ENCODE peak calls at places on chromosomes 11 and 22, in six cellular contexts. R is NCI-H1105; Q is ureter; W is neural progenitor cell; H is stimulated activated CD4-positive, alpha-beta T cell treated with anti-CD3 and anti-CD28 coated beads, Interleukin-15, amount 100 ng/mL, for 24 hours; K is AG04450. S is an unnamed sample.
A peak's percentile ranks its signal among the peaks of the same experiment; 100 is the strongest.

GRCh38 chr11:8086001-8086479 is 5.0 kb downstream of the TUB start:
- DNase-seq in H (no peak), K (no peak), R (peak; percentile 87), W (no peak), Q (no peak), S (no peak)

GRCh38 chr22:43897751-43898261 is 6.0 kb upstream of the PNPLA5 start:
- DNase-seq in Q (no peak), R (no peak), H (peak; percentile 19), W (no peak), K (no peak), S (no peak)

GRCh38 chr11:24234822-24235508 is 261.9 kb upstream of the LUZP2 start:
- DNase-seq in H (no peak), W (peak; percentile 53), Q (no peak), R (no peak), K (peak; percentile 32), S (peak; percentile 64)

GRCh38 chr11:130671801-130672700 is 223.6 kb downstream of the ADAMTS15 start:
- DNase-seq in R (peak; percentile 17), Q (peak; percentile 69), W (peak; percentile 51), K (peak; percentile 84), H (no peak), S (peak; percentile 41)

GRCh38 chr22:37214431-37215025 is 2.3 kb upstream of the SSTR3 start:
- DNase-seq in H (no peak), Q (no peak), K (no peak), W (no peak), R (no peak), S (no peak)

GRCh38 chr11:124751741-124752470 is at the start of gene VSIG2:
- DNase-seq in Q (no peak), R (no peak), H (no peak), W (no peak), K (no peak), S (no peak)

GRCh38 chr11:33721291-33721840 is 14.9 kb downstream of the CD59 start:
- DNase-seq in R (no peak), H (no peak), Q (no peak), K (no peak), W (no peak), S (peak; percentile 92)

GRCh38 chr22:39239561-39240423 is 5.0 kb downstream of the PDGFB start:
- DNase-seq in H (no peak), W (no peak), Q (peak; percentile 80), K (no peak), R (peak; percentile 92), S (no peak)

GRCh38 chr11:111245425-111245824 is at the start of gene POU2AF2:
- DNase-seq in R (no peak), H (no peak), K (no peak), Q (no peak), W (no peak), S (no peak)

GRCh38 chr11:57885298-57886035 is 123.9 kb downstream of the CTNND1 start:
- DNase-seq in R (no peak), H (no peak), Q (no peak), K (no peak), W (peak; percentile 52), S (peak; percentile 10)

GRCh38 chr22:43263645-43264514 is 76.9 kb upstream of the TTLL12 start:
- DNase-seq in H (peak; percentile 89), R (peak; percentile 42), Q (peak; percentile 65), K (peak; percentile 15), W (no peak), S (peak; percentile 85)

GRCh38 chr11:2213384-2213842 is 41.8 kb upstream of the TH start:
- DNase-seq in Q (peak; percentile 46), K (no peak), R (no peak), W (peak; percentile 54), H (peak; percentile 47), S (no peak)

GRCh38 chr11:83819936-83820549 is 533.9 kb upstream of the CCDC90B start:
- DNase-seq in Q (no peak), K (peak; percentile 52), H (no peak), R (peak; percentile 67), W (peak; percentile 38), S (peak; percentile 44)

GRCh38 chr11:47242596-47243192 is 5.9 kb downstream of the ACP2 start:
- DNase-seq in W (no peak), Q (no peak), H (no peak), K (no peak), R (no peak), S (no peak)

GRCh38 chr11:131070365-131070764 is 154.1 kb upstream of the SNX19 start:
- DNase-seq in W (no peak), R (no peak), K (no peak), Q (no peak), H (no peak), S (no peak)

GRCh38 chr11:46099973-46100335 is 21.3 kb downstream of the PHF21A start:
- DNase-seq in W (no peak), H (no peak), K (no peak), R (no peak), Q (no peak), S (no peak)

GRCh38 chr11:68756171-68756766 is 4.9 kb upstream of the TESMIN start:
- DNase-seq in Q (no peak), W (no peak), H (no peak), R (no peak), K (no peak), S (peak; percentile 9)

GRCh38 chr11:10164621-10165020 is 129.4 kb downstream of the SBF2 start:
- DNase-seq in R (no peak), Q (no peak), K (no peak), H (no peak), W (no peak), S (no peak)

GRCh38 chr11:34633640-34633989 is 12.7 kb downstream of the EHF start:
- DNase-seq in K (no peak), H (no peak), Q (no peak), R (no peak), W (no peak), S (no peak)

GRCh38 chr11:47020793-47021624 is 84.4 kb downstream of the CSTPP1 start:
- DNase-seq in R (no peak), K (no peak), H (no peak), Q (no peak), W (peak; percentile 74), S (no peak)